ENCODE peak calls at places on chromosomes 12 and 14, in nine cellular contexts. B is substantia nigra, N is HS-5, Q is T-cell, L is hepatocyte, Y is T-helper 1 cell, G is putamen, J is SW 1271, T is A549. H is an unnamed sample.

GRCh38 chr12:54029529-54030441 is 1.5 kb downstream of the HOXC6 start:
- DNase-seq in Y (no peak), T (no peak), B (no peak), G (no peak), N (no peak), L (no peak), Q (no peak), J (no peak), H (no peak)

GRCh38 chr12:27623645-27624044 is 72.6 kb upstream of the REP15 start:
- DNase-seq in B (no peak), Q (no peak), L (no peak), T (peak), N (no peak), Y (no peak), G (no peak), J (no peak), H (peak)

GRCh38 chr12:68290126-68290525 is 36.7 kb upstream of the IL22 start:
- DNase-seq in Q (no peak), N (no peak), T (no peak), L (no peak), G (no peak), Y (peak), B (no peak), J (no peak), H (no peak)

GRCh38 chr12:106585237-106585834 is 2.5 kb downstream of the RFX4 start:
- DNase-seq in J (no peak), Y (no peak), B (no peak), T (no peak), N (no peak), L (no peak), Q (no peak), G (no peak), H (no peak)

GRCh38 chr14:93619176-93619793 is 169.0 kb downstream of the PRIMA1 start:
- DNase-seq in Q (no peak), Y (no peak), T (peak), N (peak), G (peak), L (peak), B (no peak), J (no peak), H (peak)

GRCh38 chr12:84315926-84316325 is 596.7 kb downstream of the SLC6A15 start:
- DNase-seq in G (no peak), J (no peak), B (no peak), T (no peak), Y (no peak), L (no peak), N (no peak), Q (no peak), H (no peak)

GRCh38 chr12:1799882-1800645 is 20.3 kb upstream of the LRTM2 start:
- DNase-seq in J (no peak), Q (no peak), Y (no peak), G (no peak), L (no peak), N (no peak), B (no peak), T (no peak), H (no peak)

GRCh38 chr12:77062846-77063461 is 2.4 kb downstream of the E2F7 start:
- DNase-seq in Q (no peak), Y (no peak), J (peak), G (no peak), T (no peak), B (no peak), L (peak), N (no peak), H (peak)

GRCh38 chr14:77139540-77140342 is 1.9 kb downstream of the ZDHHC22 start:
- DNase-seq in Q (no peak), N (no peak), Y (no peak), T (peak), G (no peak), B (no peak), L (peak), J (no peak), H (no peak)

GRCh38 chr12:109336593-109336992 is 11.1 kb upstream of the MYO1H start:
- DNase-seq in L (no peak), Y (no peak), N (no peak), B (no peak), J (no peak), G (no peak), T (no peak), Q (no peak), H (no peak)

GRCh38 chr12:82841379-82841778 is 154.7 kb downstream of the TMTC2 start:
- DNase-seq in G (no peak), B (no peak), Q (no peak), N (no peak), J (no peak), L (no peak), T (no peak), Y (no peak), H (no peak)

GRCh38 chr14:103710771-103711392 is 4.4 kb downstream of the XRCC3 start:
- DNase-seq in N (no peak), J (no peak), Q (no peak), G (no peak), L (no peak), T (no peak), Y (no peak), B (no peak), H (no peak)

GRCh38 chr14:68564826-68565760 is 227.8 kb downstream of the ZFP36L1 start:
- DNase-seq in B (no peak), Y (no peak), L (no peak), Q (no peak), J (no peak), N (no peak), G (no peak), T (no peak), H (no peak)

GRCh38 chr14:76848879-76849278 is 22.7 kb downstream of the LRRC74A start:
- DNase-seq in T (peak), Y (no peak), G (no peak), N (no peak), L (no peak), Q (no peak), B (no peak), J (no peak), H (no peak)

GRCh38 chr12:55717397-55718007 is 1.7 kb downstream of the BLOC1S1 start:
- DNase-seq in G (no peak), T (no peak), L (no peak), N (no peak), Q (no peak), J (no peak), B (no peak), Y (no peak), H (peak)

GRCh38 chr12:6538420-6539275 is 4.3 kb downstream of the GAPDH start:
- DNase-seq in N (no peak), G (no peak), B (no peak), T (peak), L (no peak), Q (no peak), J (no peak), Y (no peak), H (no peak)

GRCh38 chr14:77641207-77641533 is 24.7 kb upstream of the SPTLC2 start:
- DNase-seq in L (no peak), G (no peak), T (no peak), Y (no peak), N (no peak), B (no peak), Q (no peak), J (no peak), H (no peak)

GRCh38 chr12:57242691-57243454 is 8.1 kb downstream of the STAC3 start:
- DNase-seq in L (peak), Q (peak), N (no peak), B (no peak), J (no peak), Y (peak), T (peak), G (no peak), H (no peak)

GRCh38 chr12:21296348-21296747 is 38.4 kb downstream of the SLCO1A2 start:
- DNase-seq in L (no peak), B (no peak), N (no peak), Q (no peak), Y (no peak), J (no peak), T (no peak), G (no peak), H (no peak)

GRCh38 chr14:50082784-50083466 is 33.4 kb downstream of the VCPKMT start:
- DNase-seq in N (no peak), J (no peak), L (no peak), B (no peak), G (no peak), Y (peak), T (no peak), Q (no peak), H (peak)

GRCh38 chr14:55451398-55451797 is 11.0 kb upstream of the TBPL2 start:
- DNase-seq in B (no peak), T (no peak), Q (no peak), G (no peak), Y (no peak), L (no peak), N (no peak), J (no peak), H (no peak)

GRCh38 chr14:36647827-36648753 is 13.6 kb upstream of the PAX9 start:
- DNase-seq in Y (no peak), Q (no peak), T (peak), G (no peak), N (peak), L (peak), J (peak), B (no peak), H (peak)

GRCh38 chr12:105487961-105488360 is 157.5 kb downstream of the C12orf75 start:
- DNase-seq in G (no peak), Q (no peak), T (no peak), B (no peak), N (no peak), Y (no peak), L (no peak), J (no peak), H (no peak)

GRCh38 chr12:104671407-104672095 is 214.8 kb downstream of the CHST11 start:
- DNase-seq in T (peak), Q (no peak), G (peak), N (peak), J (peak), L (peak), B (peak), Y (peak), H (peak)

GRCh38 chr14:69901113-69901951 is 22.1 kb downstream of the SMOC1 start:
- DNase-seq in J (no peak), B (no peak), Q (no peak), T (no peak), G (no peak), Y (no peak), N (no peak), L (no peak), H (peak)

GRCh38 chr12:123019841-123020138 is 39.3 kb downstream of the ARL6IP4 start:
- DNase-seq in Y (no peak), T (no peak), L (no peak), B (no peak), G (no peak), J (no peak), N (no peak), Q (no peak), H (no peak)

GRCh38 chr12:110917467-110917866 is 2.9 kb downstream of the MYL2 start:
- DNase-seq in G (no peak), Q (no peak), Y (no peak), N (peak), T (peak), J (peak), B (no peak), L (peak), H (peak)

GRCh38 chr12:128879898-128880764 is 26.9 kb downstream of the GLT1D1 start:
- DNase-seq in B (no peak), G (no peak), L (no peak), J (no peak), Q (no peak), T (no peak), N (no peak), Y (no peak), H (no peak)

GRCh38 chr14:64293976-64294671 is at the start of gene ESR2:
- DNase-seq in T (peak), G (no peak), B (no peak), Q (peak), Y (no peak), L (peak), J (no peak), N (no peak), H (peak)

GRCh38 chr12:25135531-25136154 is 59.3 kb downstream of the DNAI7 start:
- DNase-seq in N (no peak), Y (no peak), J (no peak), L (no peak), B (no peak), G (no peak), Q (no peak), T (no peak), H (no peak)

GRCh38 chr12:65923228-65923627 is 98.9 kb downstream of the HMGA2 start:
- DNase-seq in Y (no peak), G (no peak), T (no peak), L (no peak), B (no peak), N (no peak), J (no peak), Q (no peak), H (no peak)

GRCh38 chr12:43636706-43637105 is 84.7 kb upstream of the ADAMTS20 start:
- DNase-seq in Q (no peak), T (no peak), B (no peak), L (no peak), J (no peak), G (no peak), Y (no peak), N (no peak), H (no peak)

GRCh38 chr14:59265808-59266207 is 77.3 kb downstream of the DAAM1 start:
- DNase-seq in N (no peak), J (no peak), Q (no peak), G (no peak), L (no peak), B (no peak), Y (no peak), T (no peak), H (no peak)

GRCh38 chr12:118103601-118104382 is at the start of gene VSIG10:
- DNase-seq in Q (peak), B (peak), T (peak), G (peak), L (peak), J (peak), N (no peak), Y (peak), H (no peak)

GRCh38 chr12:76586764-76587395 is 27.3 kb upstream of the OSBPL8 start:
- DNase-seq in T (peak), Y (peak), N (no peak), G (no peak), Q (no peak), L (peak), B (no peak), J (no peak), H (peak)

GRCh38 chr12:1530592-1531159 is 63.7 kb downstream of the FBXL14 start:
- DNase-seq in J (no peak), B (no peak), Q (no peak), G (no peak), T (no peak), L (peak), Y (no peak), N (no peak), H (no peak)

GRCh38 chr12:72089678-72090077 is 151.0 kb downstream of the TPH2 start:
- DNase-seq in G (no peak), L (no peak), Q (no peak), T (no peak), N (no peak), Y (no peak), B (no peak), J (no peak), H (no peak)

GRCh38 chr12:120979862-120980696 is 1.7 kb downstream of the HNF1A start:
- DNase-seq in G (no peak), Q (no peak), T (peak), L (peak), Y (no peak), B (no peak), N (no peak), J (no peak), H (no peak)

GRCh38 chr12:57590536-57590891 is 478 bp upstream of the PIP4K2C start:
- DNase-seq in G (no peak), Y (no peak), B (no peak), J (no peak), T (no peak), Q (no peak), N (no peak), L (no peak), H (no peak)